ENCODE peak calls at places on chromosomes 13 and 19, in eight cellular contexts. W is GM23338, J is K562, G is A549, Y is Panc1, T is GM12878, V is SK-N-SH, C is HCT116. X is an unnamed sample.

GRCh38 chr19:535017-535835 is 3.7 kb downstream of the CDC34 start:
- DNase-seq in V (no peak), W (no peak), Y (no peak), G (no peak), T (no peak), C (no peak), J (no peak), X (no peak)

GRCh38 chr19:15479391-15480345 is at the start of gene PGLYRP2:
- DNase-seq in T (no peak), C (no peak), G (peak), J (no peak), W (peak), V (peak), Y (no peak), X (no peak)

GRCh38 chr13:25652764-25653163 is 281.0 kb downstream of the ATP8A2 start:
- DNase-seq in W (peak), G (no peak), T (no peak), J (no peak), V (no peak), Y (no peak), C (no peak), X (no peak)

GRCh38 chr13:88643233-88643632 is 972.1 kb downstream of the SLITRK5 start:
- DNase-seq in T (no peak), J (no peak), V (no peak), C (no peak), W (peak), Y (no peak), G (no peak), X (no peak)

GRCh38 chr19:5109560-5109959 is 140.6 kb downstream of the KDM4B start:
- DNase-seq in W (peak), V (no peak), G (no peak), J (no peak), Y (no peak), T (no peak), C (no peak), X (no peak)

GRCh38 chr13:21852043-21852442 is 181.2 kb downstream of the FGF9 start:
- DNase-seq in W (no peak), G (no peak), J (no peak), C (no peak), T (no peak), Y (no peak), V (no peak), X (no peak)

GRCh38 chr19:6070179-6071102 is 39.9 kb downstream of the RFX2 start:
- DNase-seq in C (no peak), V (no peak), T (no peak), W (no peak), Y (no peak), J (no peak), G (no peak), X (no peak)

GRCh38 chr13:93080587-93080986 is 146.0 kb upstream of the GPC6 start:
- DNase-seq in T (no peak), C (no peak), W (peak), V (no peak), Y (no peak), J (no peak), G (no peak), X (no peak)

GRCh38 chr19:53906211-53907192 is 2.6 kb upstream of the CACNG7 start:
- DNase-seq in G (no peak), V (peak), W (peak), C (no peak), J (peak), T (no peak), Y (no peak), X (peak)

GRCh38 chr13:90103099-90103784 is 1244.2 kb upstream of the MIR17HG start:
- DNase-seq in V (no peak), T (no peak), C (no peak), Y (no peak), W (no peak), J (no peak), G (no peak), X (no peak)

GRCh38 chr13:44819245-44819644 is 170.0 kb downstream of the NUFIP1 start:
- DNase-seq in Y (peak), W (no peak), J (no peak), G (peak), T (no peak), V (no peak), C (peak), X (no peak)

GRCh38 chr13:64723735-64724134 is 2506.4 kb downstream of the PCDH9 start:
- DNase-seq in J (no peak), V (peak), G (peak), C (peak), W (peak), Y (peak), T (no peak), X (no peak)

GRCh38 chr19:6478815-6479214 is 2.8 kb downstream of the DENND1C start:
- DNase-seq in J (no peak), V (no peak), C (no peak), G (no peak), T (no peak), W (no peak), Y (no peak), X (no peak)

GRCh38 chr13:113192902-113193301 is 15.6 kb downstream of the PCID2 start:
- DNase-seq in T (no peak), Y (no peak), J (no peak), V (no peak), C (no peak), G (no peak), W (no peak), X (no peak)

GRCh38 chr19:29872224-29872731 is 60.5 kb downstream of the CCNE1 start:
- DNase-seq in Y (no peak), T (no peak), G (peak), V (peak), C (no peak), J (peak), W (peak), X (no peak)

GRCh38 chr13:111152836-111153235 is 37.7 kb downstream of the ARHGEF7 start:
- DNase-seq in T (no peak), V (peak), G (no peak), C (peak), Y (no peak), J (no peak), W (peak), X (no peak)

GRCh38 chr19:50311723-50312635 is 17.2 kb downstream of the KCNC3 start:
- DNase-seq in J (peak), C (no peak), Y (no peak), W (peak), T (no peak), G (peak), V (peak), X (no peak)

GRCh38 chr19:42153606-42154405 is 21.6 kb upstream of the POU2F2 start:
- DNase-seq in G (no peak), Y (no peak), C (no peak), T (no peak), W (no peak), J (no peak), V (peak), X (no peak)

GRCh38 chr13:77300176-77301141 is 26.4 kb downstream of the MYCBP2 start:
- DNase-seq in W (peak), V (no peak), Y (no peak), G (peak), C (no peak), T (no peak), J (no peak), X (peak)

GRCh38 chr19:37654525-37654832 is 786 bp downstream of the ZFP30 start:
- DNase-seq in V (no peak), J (no peak), W (peak), C (no peak), G (no peak), T (no peak), Y (peak), X (peak)

GRCh38 chr19:43624933-43625332 is 5.5 kb upstream of the ZNF428 start:
- DNase-seq in J (peak), V (no peak), G (peak), W (peak), T (no peak), C (peak), Y (no peak), X (peak)

GRCh38 chr13:95099541-95099940 is 201.7 kb downstream of the ABCC4 start:
- DNase-seq in T (no peak), W (no peak), V (no peak), G (peak), Y (peak), J (no peak), C (no peak), X (no peak)

GRCh38 chr19:40283414-40284250 is 1.5 kb downstream of the AKT2 start:
- DNase-seq in Y (no peak), T (no peak), J (no peak), V (peak), C (no peak), W (no peak), G (no peak), X (no peak)

GRCh38 chr19:29966594-29967249 is 24.7 kb downstream of the URI1 start:
- DNase-seq in V (no peak), T (no peak), G (peak), J (no peak), Y (no peak), C (no peak), W (peak), X (no peak)

GRCh38 chr13:112024577-112024976 is 42.4 kb upstream of the SOX1 start:
- DNase-seq in G (no peak), C (no peak), Y (no peak), V (no peak), T (no peak), J (no peak), W (no peak), X (no peak)

GRCh38 chr19:41328157-41328817 is 18.3 kb downstream of the CCDC97 start:
- DNase-seq in Y (no peak), T (no peak), J (no peak), V (no peak), G (peak), C (no peak), W (no peak), X (no peak)

GRCh38 chr13:98217597-98217996 is 40.5 kb upstream of the RNF113B start:
- DNase-seq in T (no peak), J (no peak), G (no peak), C (no peak), W (no peak), V (no peak), Y (no peak), X (no peak)

GRCh38 chr13:26460652-26461051 is 96.8 kb upstream of the WASF3 start:
- DNase-seq in V (no peak), T (no peak), Y (no peak), W (no peak), C (no peak), J (no peak), G (no peak), X (no peak)

GRCh38 chr13:26050568-26051230 is 1.1 kb downstream of the SHISA2 start:
- DNase-seq in W (peak), T (no peak), G (peak), Y (no peak), C (no peak), J (no peak), V (peak), X (no peak)

GRCh38 chr19:42309686-42310085 is 3.4 kb upstream of the TMEM145 start:
- DNase-seq in W (no peak), G (no peak), V (no peak), Y (no peak), C (no peak), T (no peak), J (no peak), X (no peak)

GRCh38 chr13:20901668-20902437 is 693 bp downstream of the XPO4 start:
- DNase-seq in V (peak), C (peak), T (no peak), G (peak), Y (no peak), W (peak), J (peak), X (peak)

GRCh38 chr13:35810286-35810685 is 320.9 kb downstream of the DCLK1 start:
- DNase-seq in G (no peak), W (no peak), C (no peak), V (peak), J (no peak), T (no peak), Y (no peak), X (no peak)

GRCh38 chr19:49581007-49581508 is at the start of gene PRRG2:
- DNase-seq in T (no peak), C (peak), G (no peak), J (peak), W (peak), Y (no peak), V (no peak), X (no peak)

GRCh38 chr13:53200075-53200474 is 171.5 kb downstream of the OLFM4 start:
- DNase-seq in T (no peak), J (no peak), C (no peak), Y (no peak), V (no peak), G (no peak), W (peak), X (no peak)

GRCh38 chr13:41909524-41909923 is 51.4 kb downstream of the VWA8 start:
- DNase-seq in W (no peak), G (no peak), Y (no peak), V (no peak), J (no peak), C (no peak), T (no peak), X (no peak)

GRCh38 chr19:48836089-48837017 is at the start of gene HSD17B14:
- DNase-seq in G (peak), V (peak), T (no peak), Y (no peak), W (peak), J (no peak), C (no peak), X (no peak)

DNA sequence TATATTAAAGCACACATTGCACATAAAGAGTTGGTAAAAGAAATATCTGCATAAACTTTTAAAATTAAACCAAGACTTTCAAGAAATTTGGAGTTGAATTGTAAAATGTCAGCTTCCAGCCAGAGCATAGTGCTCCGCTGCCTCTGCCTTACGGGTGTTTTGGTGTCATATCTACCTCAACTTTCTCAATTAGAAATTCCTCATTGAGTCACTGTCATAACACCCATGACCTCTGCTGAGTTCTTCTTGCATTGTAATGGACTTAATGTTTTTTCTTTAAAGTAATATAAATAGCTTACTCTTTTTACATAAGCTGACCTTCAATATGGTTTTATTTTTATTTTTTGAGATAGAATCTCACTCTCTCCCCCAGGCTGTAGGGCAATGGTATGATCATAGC is 551.0 kb upstream of the NBEA start:
- DNase-seq in G (peak), T (no peak), Y (no peak), V (no peak), J (no peak), W (no peak), C (no peak), X (no peak)
- TF ChIP-seq REST in G (no peak), T (no peak), Y (no peak), V (no peak), J (no peak), W (no peak), C (no peak), X (no peak)

GRCh38 chr19:46674416-46675178 is 13.6 kb upstream of the DACT3 start:
- DNase-seq in T (no peak), C (peak), G (peak), V (peak), J (peak), W (peak), Y (no peak), X (no peak)
- H3K4me3 ChIP-seq in T (no peak), C (no peak), G (no peak), V (no peak), J (no peak), W (no peak), Y (no peak), X (no peak)

GRCh38 chr13:103030776-103031175 is 35.4 kb downstream of the SLC10A2 start:
- DNase-seq in G (no peak), W (no peak), Y (no peak), C (no peak), V (no peak), J (no peak), T (no peak), X (no peak)
- H3K27ac ChIP-seq in G (no peak), W (no peak), Y (no peak), C (no peak), V (no peak), J (no peak), T (peak), X (no peak)

DNA sequence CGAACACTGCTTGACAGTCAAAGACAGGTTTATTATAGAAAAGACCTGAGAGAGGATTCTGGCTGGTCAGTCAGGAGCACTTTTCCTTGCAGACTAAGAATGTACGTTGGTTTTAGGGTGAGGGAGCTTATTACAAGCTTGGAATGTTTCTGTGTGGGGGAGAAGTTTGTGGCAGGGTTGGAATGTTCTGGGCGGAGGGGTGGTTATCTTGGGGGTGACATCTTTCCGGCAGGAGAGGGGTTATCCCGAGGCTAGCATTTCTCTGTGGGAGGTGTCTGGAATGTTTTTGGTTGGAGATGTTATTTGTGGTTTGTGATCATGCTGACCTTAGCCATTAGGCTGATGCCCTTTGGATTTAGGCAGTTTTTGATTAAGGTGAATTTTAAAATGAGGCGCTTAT is 61.8 kb downstream of the ZNF136 start:
- DNase-seq in C (no peak), W (no peak), J (no peak), Y (no peak), T (no peak), G (no peak), V (no peak), X (no peak)
- TF ChIP-seq REST in C (no peak), W (no peak), J (no peak), Y (no peak), T (no peak), G (no peak), V (no peak), X (no peak)

DNA sequence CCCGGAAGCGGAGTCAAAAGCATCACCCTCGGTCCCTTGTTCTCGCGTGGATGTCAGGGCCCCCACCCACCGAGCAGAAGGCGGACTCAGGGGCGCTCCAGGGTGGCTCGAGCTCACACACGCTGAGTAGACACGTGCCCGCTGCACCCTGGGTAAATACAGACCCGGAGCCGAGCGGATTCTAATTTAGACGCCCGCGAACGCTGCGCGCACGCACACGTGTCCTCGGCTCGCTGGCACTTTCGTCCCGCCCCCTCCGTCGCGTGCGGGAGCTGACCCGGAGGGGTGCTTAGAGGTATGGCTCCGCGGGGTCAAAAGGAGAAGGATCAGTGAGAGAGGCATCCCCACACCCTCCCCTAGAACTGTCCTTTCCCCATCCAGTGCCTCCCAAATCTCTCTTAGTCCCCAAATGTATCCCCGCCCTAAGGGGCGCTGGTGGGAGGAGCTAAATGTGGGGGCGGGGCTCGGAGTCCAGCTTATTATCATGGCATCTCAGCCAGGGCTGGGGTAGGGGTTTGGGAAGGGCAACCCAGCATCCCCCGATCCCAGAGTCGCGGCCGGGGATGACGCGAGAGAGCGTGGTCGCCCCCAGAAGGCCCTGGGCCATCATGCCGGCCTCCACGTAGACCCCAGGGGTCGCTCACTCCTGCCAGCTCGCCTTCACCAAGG is 451 bp upstream of the ICAM5 start:
- DNase-seq in V (peak), C (peak), T (no peak), W (peak), Y (no peak), G (peak), J (peak), X (peak)
- H3K4me3 ChIP-seq in V (peak), C (peak), T (peak), W (peak), Y (peak), G (peak), J (peak), X (peak)

X was measured in HL-60.